ENCODE peak calls at places on chromosomes 3 and 15, in five cellular contexts. One of them, this sample, is unnamed.

GRCh38 chr3:473284-473800 is 276.8 kb downstream of the CHL1 start:
- DNase-seq in ovary: no peak
- DNase-seq in HCT116: no peak
- DNase-seq in K562: no peak
- DNase-seq in epithelial cell of esophagus: no peak
- DNase-seq in this sample: no peak

GRCh38 chr3:31002730-31003129 is 108.3 kb upstream of the GADL1 start:
- DNase-seq in ovary: no peak
- DNase-seq in HCT116: no peak
- DNase-seq in K562: no peak
- DNase-seq in epithelial cell of esophagus: no peak
- DNase-seq in this sample: no peak

GRCh38 chr3:98884675-98885371 is 16.7 kb downstream of the DCBLD2 start:
- DNase-seq in ovary: no peak
- DNase-seq in HCT116: no peak
- DNase-seq in K562: no peak
- DNase-seq in epithelial cell of esophagus: no peak
- DNase-seq in this sample: no peak

GRCh38 chr15:51349156-51349844 is 7.8 kb downstream of the GLDN start:
- DNase-seq in ovary: no peak
- DNase-seq in HCT116: no peak
- DNase-seq in K562: no peak
- DNase-seq in epithelial cell of esophagus: no peak
- DNase-seq in this sample: peak; percentile 35

GRCh38 chr15:35444557-35445204 is 101.3 kb downstream of the DPH6 start:
- DNase-seq in ovary: no peak
- DNase-seq in HCT116: peak; percentile 39
- DNase-seq in K562: peak; percentile 28
- DNase-seq in epithelial cell of esophagus: peak; percentile 56
- DNase-seq in this sample: no peak

GRCh38 chr15:101198820-101199219 is 53.0 kb downstream of the CHSY1 start:
- DNase-seq in ovary: no peak
- DNase-seq in HCT116: no peak
- DNase-seq in K562: no peak
- DNase-seq in epithelial cell of esophagus: no peak
- DNase-seq in this sample: no peak

GRCh38 chr15:40308844-40309189 is 1.1 kb upstream of the PLCB2 start:
- DNase-seq in ovary: no peak
- DNase-seq in HCT116: no peak
- DNase-seq in K562: peak; percentile 35
- DNase-seq in epithelial cell of esophagus: no peak
- DNase-seq in this sample: no peak

GRCh38 chr3:17645074-17645698 is 97.2 kb downstream of the TBC1D5 start:
- DNase-seq in ovary: no peak
- DNase-seq in HCT116: peak; percentile 43
- DNase-seq in K562: peak; percentile 17
- DNase-seq in epithelial cell of esophagus: peak; percentile 78
- DNase-seq in this sample: peak; percentile 27

GRCh38 chr3:185729335-185729715 is 95.5 kb downstream of the IGF2BP2 start:
- DNase-seq in ovary: no peak
- DNase-seq in HCT116: no peak
- DNase-seq in K562: no peak
- DNase-seq in epithelial cell of esophagus: peak; percentile 88
- DNase-seq in this sample: no peak

GRCh38 chr3:161263057-161263456 is 41.9 kb downstream of the NMD3 start:
- DNase-seq in ovary: no peak
- DNase-seq in HCT116: no peak
- DNase-seq in K562: no peak
- DNase-seq in epithelial cell of esophagus: peak; percentile 75
- DNase-seq in this sample: no peak

DNA sequence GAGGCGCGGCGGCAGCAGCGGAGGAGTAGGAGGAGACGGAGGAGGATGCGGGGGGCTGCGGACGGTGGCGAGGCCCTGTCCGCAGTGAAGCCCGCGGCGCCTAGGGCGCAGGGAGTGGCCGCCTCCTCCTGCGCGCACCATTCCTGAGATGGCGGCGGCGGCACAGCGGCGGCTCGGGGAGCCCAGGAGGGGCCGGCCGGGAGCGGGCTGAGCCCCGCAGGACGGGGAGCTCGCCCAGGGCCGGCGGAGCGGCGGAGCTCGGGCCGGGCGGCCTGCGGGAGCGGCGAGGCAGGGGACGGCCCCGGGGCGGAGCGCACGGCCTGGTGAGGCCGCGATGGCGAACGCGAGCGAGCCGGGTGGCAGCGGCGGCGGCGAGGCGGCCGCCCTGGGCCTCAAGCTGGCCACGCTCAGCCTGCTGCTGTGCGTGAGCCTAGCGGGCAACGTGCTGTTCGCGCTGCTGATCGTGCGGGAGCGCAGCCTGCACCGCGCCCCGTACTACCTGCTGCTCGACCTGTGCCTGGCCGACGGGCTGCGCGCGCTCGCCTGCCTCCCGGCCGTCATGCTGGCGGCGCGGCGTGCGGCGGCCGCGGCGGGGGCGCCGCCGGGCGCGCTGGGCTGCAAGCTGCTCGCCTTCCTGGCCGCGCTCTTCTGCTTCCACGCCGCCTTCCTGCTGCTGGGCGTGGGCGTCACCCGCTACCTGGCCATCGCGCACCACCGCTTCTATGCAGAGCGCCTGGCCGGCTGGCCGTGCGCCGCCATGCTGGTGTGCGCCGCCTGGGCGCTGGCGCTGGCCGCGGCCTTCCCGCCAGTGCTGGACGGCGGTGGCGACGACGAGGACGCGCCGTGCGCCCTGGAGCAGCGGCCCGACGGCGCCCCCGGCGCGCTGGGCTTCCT is at the start of gene GPR27:
- DNase-seq in ovary: peak; percentile 56
- DNase-seq in HCT116: no peak
- DNase-seq in K562: no peak
- DNase-seq in epithelial cell of esophagus: peak; percentile 54
- DNase-seq in this sample: peak; percentile 8
- H3K4me3 ChIP-seq in ovary: peak within 1 kb of the TSS; percentile 50
- H3K4me3 ChIP-seq in HCT116: no peak within 1 kb of the TSS
- H3K4me3 ChIP-seq in K562: no peak within 1 kb of the TSS
- H3K4me3 ChIP-seq in epithelial cell of esophagus: peak within 1 kb of the TSS; percentile 25
- H3K4me3 ChIP-seq in this sample: peak within 1 kb of the TSS; percentile 36

GRCh38 chr15:96312641-96313335 is 17.7 kb upstream of the NR2F2 start:
- DNase-seq in ovary: no peak
- DNase-seq in HCT116: no peak
- DNase-seq in K562: no peak
- DNase-seq in epithelial cell of esophagus: peak; percentile 94
- DNase-seq in this sample: no peak

GRCh38 chr15:96314508-96314907 is 16.0 kb upstream of the NR2F2 start:
- DNase-seq in ovary: no peak
- DNase-seq in HCT116: no peak
- DNase-seq in K562: no peak
- DNase-seq in epithelial cell of esophagus: no peak
- DNase-seq in this sample: no peak

GRCh38 chr15:96321422-96322391 is 8.8 kb upstream of the NR2F2 start:
- DNase-seq in ovary: peak; percentile 77
- DNase-seq in HCT116: no peak
- DNase-seq in K562: no peak
- DNase-seq in epithelial cell of esophagus: peak; percentile 70
- DNase-seq in this sample: no peak

GRCh38 chr15:96320703-96321421 is 9.6 kb upstream of the NR2F2 start:
- DNase-seq in ovary: peak; percentile 37
- DNase-seq in HCT116: no peak
- DNase-seq in K562: no peak
- DNase-seq in epithelial cell of esophagus: peak; percentile 41
- DNase-seq in this sample: no peak

DNA sequence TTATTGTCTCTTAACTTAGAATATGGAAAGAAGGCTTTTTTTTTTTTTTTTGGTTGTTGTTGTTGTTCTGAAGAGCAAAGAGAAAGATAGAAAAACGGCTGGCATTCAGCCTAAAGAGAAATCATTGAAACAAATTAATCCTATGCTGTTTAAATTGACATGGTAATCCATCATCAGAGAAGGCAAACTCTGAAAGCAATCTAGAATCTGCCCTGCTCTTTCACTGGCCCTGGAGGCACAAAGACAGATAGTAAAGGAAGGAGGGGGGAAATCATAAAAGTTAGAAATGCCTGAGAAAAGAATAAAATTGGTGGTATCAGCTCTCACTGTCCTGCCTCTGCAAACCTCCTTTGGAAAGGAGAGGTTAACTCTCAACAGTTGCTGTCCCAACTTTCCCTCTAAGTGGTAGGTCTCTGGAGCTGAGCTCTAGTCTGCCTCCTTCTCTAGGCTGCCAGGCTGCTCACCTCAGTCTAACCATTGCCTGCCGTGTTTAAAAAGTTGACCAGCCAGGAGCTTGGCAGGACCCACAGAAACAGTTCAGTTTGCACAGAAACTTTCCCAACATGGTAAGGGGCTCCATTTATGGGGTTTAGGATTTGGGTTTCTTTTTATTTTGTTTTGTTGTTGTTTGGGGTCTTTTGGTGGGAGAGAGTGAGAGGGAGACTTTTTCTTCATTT is 13.4 kb upstream of the NR2F2 start:
- DNase-seq in ovary: no peak
- DNase-seq in HCT116: no peak
- DNase-seq in K562: no peak
- DNase-seq in epithelial cell of esophagus: peak; percentile 71
- DNase-seq in this sample: no peak
- H3K4me3 ChIP-seq in ovary: no peak overlapping the region
- H3K4me3 ChIP-seq in HCT116: no peak overlapping the region
- H3K4me3 ChIP-seq in K562: no peak overlapping the region
- H3K4me3 ChIP-seq in epithelial cell of esophagus: peak overlapping the region; percentile 28
- H3K4me3 ChIP-seq in this sample: no peak overlapping the region

GRCh38 chr3:151316267-151316991 is at the start of gene GPR87:
- DNase-seq in ovary: no peak
- DNase-seq in HCT116: peak; percentile 88
- DNase-seq in K562: no peak
- DNase-seq in epithelial cell of esophagus: peak; percentile 97
- DNase-seq in this sample: no peak
- H3K4me3 ChIP-seq in ovary: no peak within 1 kb of the TSS
- H3K4me3 ChIP-seq in HCT116: peak within 1 kb of the TSS; percentile 25
- H3K4me3 ChIP-seq in K562: no peak within 1 kb of the TSS
- H3K4me3 ChIP-seq in epithelial cell of esophagus: peak within 1 kb of the TSS; percentile 95
- H3K4me3 ChIP-seq in this sample: no peak within 1 kb of the TSS

DNA sequence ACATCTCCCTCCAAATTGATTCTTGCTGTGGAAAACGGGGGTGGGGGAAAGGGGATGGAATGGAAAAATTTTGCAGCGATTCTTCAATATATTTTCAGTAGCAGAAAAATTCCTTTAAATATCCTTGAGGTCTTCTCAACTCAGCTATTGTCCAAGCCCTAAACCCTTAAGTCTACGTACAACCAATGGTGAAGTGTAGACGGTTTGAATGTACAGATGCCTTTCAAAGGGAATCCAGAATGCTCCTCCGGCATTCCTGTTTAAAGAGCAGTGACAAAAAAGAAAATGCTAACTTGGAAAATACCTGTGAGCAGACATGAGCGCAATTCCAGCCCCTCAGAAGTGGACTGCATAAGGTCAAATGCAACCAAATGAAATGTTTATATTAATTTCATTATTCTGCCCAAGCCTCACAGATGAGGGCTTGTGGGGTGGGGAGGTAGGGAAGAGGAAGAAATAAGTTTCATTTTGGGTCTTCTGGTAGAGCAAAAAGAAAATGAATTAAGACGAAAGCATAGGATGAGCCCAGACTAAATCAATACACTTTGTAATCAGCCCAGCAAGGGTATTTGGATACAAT is 2.8 kb downstream of the FOXP1 start:
- DNase-seq in ovary: no peak
- DNase-seq in HCT116: no peak
- DNase-seq in K562: no peak
- DNase-seq in epithelial cell of esophagus: peak; percentile 11
- DNase-seq in this sample: no peak
- H3K4me3 ChIP-seq in ovary: peak overlapping the region; percentile 86
- H3K4me3 ChIP-seq in HCT116: no peak overlapping the region
- H3K4me3 ChIP-seq in K562: peak overlapping the region; percentile 65
- H3K4me3 ChIP-seq in epithelial cell of esophagus: peak overlapping the region; percentile 72
- H3K4me3 ChIP-seq in this sample: no peak overlapping the region

GRCh38 chr15:86273309-86273708 is 193.6 kb downstream of the AGBL1 start:
- DNase-seq in ovary: no peak
- DNase-seq in HCT116: no peak
- DNase-seq in K562: no peak
- DNase-seq in epithelial cell of esophagus: peak; percentile 31
- DNase-seq in this sample: no peak
- H3K4me3 ChIP-seq in ovary: no peak overlapping the region
- H3K4me3 ChIP-seq in HCT116: no peak overlapping the region
- H3K4me3 ChIP-seq in K562: no peak overlapping the region
- H3K4me3 ChIP-seq in epithelial cell of esophagus: no peak overlapping the region
- H3K4me3 ChIP-seq in this sample: no peak overlapping the region

This sample was measured in LNCaP clone FGC.